ENCODE peak calls at places on chromosome X, in ten cellular contexts. R is hepatocyte; P is endodermal cell; V is left lung; D is ovary; O is WERI-Rb-1; A is heart left ventricle; X is naive thymus-derived CD4-positive, alpha-beta T cell; C is CD8-positive, alpha-beta memory T cell; I is endothelial cell of umbilical vein. K is an unnamed sample.

GRCh38 chrX:109679820-109680219 is 53.2 kb downstream of the ACSL4 start:
- DNase-seq in X (no peak), I (no peak), C (no peak), R (no peak), V (no peak), A (no peak), D (no peak), P (no peak), O (no peak), K (no peak)

GRCh38 chrX:53544936-53545335 is 110.8 kb upstream of the HSD17B10 start:
- DNase-seq in I (no peak), V (no peak), C (no peak), D (no peak), A (no peak), X (no peak), R (no peak), P (peak; percentile 51), O (no peak), K (no peak)

GRCh38 chrX:20361081-20361889 is 94.6 kb upstream of the RPS6KA3 start:
- DNase-seq in C (no peak), D (no peak), A (peak; percentile 29), X (no peak), O (no peak), V (no peak), P (no peak), R (peak; percentile 17), I (no peak), K (no peak)

GRCh38 chrX:135535077-135535630 is 14.7 kb downstream of the INTS6L start:
- DNase-seq in R (no peak), D (no peak), C (no peak), I (no peak), O (no peak), P (no peak), X (no peak), A (no peak), V (no peak), K (no peak)

GRCh38 chrX:153766098-153766817 is 2.2 kb downstream of the PLXNB3 start:
- DNase-seq in R (peak; percentile 72), D (peak; percentile 53), V (peak; percentile 58), I (peak; percentile 58), O (peak; percentile 36), X (no peak), C (no peak), P (peak; percentile 65), A (peak; percentile 20), K (peak; percentile 76)

GRCh38 chrX:13956998-13957397 is 72.7 kb downstream of the GEMIN8 start:
- DNase-seq in D (no peak), V (no peak), R (no peak), C (no peak), A (no peak), P (no peak), X (no peak), I (no peak), O (no peak), K (no peak)

GRCh38 chrX:133590703-133591505 is 175.6 kb upstream of the GPC4 start:
- DNase-seq in A (no peak), D (no peak), C (no peak), V (no peak), I (no peak), X (no peak), O (no peak), P (no peak), R (no peak), K (peak; percentile 62)

GRCh38 chrX:24026403-24026801 is 584 bp downstream of the KLHL15 start:
- DNase-seq in X (no peak), O (no peak), A (no peak), R (peak; percentile 41), I (peak; percentile 28), P (peak; percentile 66), C (no peak), V (no peak), D (no peak), K (no peak)

GRCh38 chrX:113260474-113260873 is 419.8 kb upstream of the AMOT start:
- DNase-seq in I (peak; percentile 1), V (no peak), O (no peak), R (no peak), X (no peak), P (peak; percentile 64), A (no peak), C (no peak), D (no peak), K (no peak)

GRCh38 chrX:11212741-11213140 is 80.5 kb upstream of the AMELX start:
- DNase-seq in V (peak; percentile 37), I (no peak), P (peak; percentile 42), R (no peak), A (no peak), O (no peak), C (no peak), D (no peak), X (no peak), K (no peak)

GRCh38 chrX:119093991-119094741 is 21.4 kb downstream of the CT47C1 start:
- DNase-seq in X (no peak), A (no peak), D (no peak), R (peak; percentile 19), O (no peak), C (no peak), P (no peak), V (no peak), I (no peak), K (peak; percentile 98)

GRCh38 chrX:7084841-7085240 is 62.7 kb upstream of the STS start:
- DNase-seq in D (no peak), X (no peak), O (no peak), V (no peak), P (no peak), A (no peak), I (no peak), R (no peak), C (no peak), K (no peak)

GRCh38 chrX:97238632-97239031 is 354.9 kb downstream of the RPA4 start:
- DNase-seq in P (no peak), X (no peak), A (no peak), C (no peak), I (peak; percentile 82), O (no peak), D (no peak), R (no peak), V (no peak), K (peak; percentile 83)

GRCh38 chrX:111823068-111823467 is 52.9 kb upstream of the TRPC5OS start:
- DNase-seq in R (peak; percentile 29), C (no peak), A (no peak), D (no peak), X (no peak), P (peak; percentile 94), I (no peak), O (peak; percentile 77), V (no peak), K (peak; percentile 9)

GRCh38 chrX:12948495-12948894 is 26.4 kb upstream of the TMSB4X start:
- DNase-seq in C (no peak), D (no peak), P (no peak), X (no peak), O (no peak), R (no peak), V (no peak), A (no peak), I (no peak), K (no peak)
- H3K27ac ChIP-seq in C (peak overlapping the region; percentile 78), D (no peak overlapping the region), P (no peak overlapping the region), X (peak overlapping the region; percentile 80), O (no peak overlapping the region), R (peak overlapping the region; percentile 92), V (no peak overlapping the region), A (no peak overlapping the region), I (no peak overlapping the region), K (no peak overlapping the region)

GRCh38 chrX:40729923-40730584 is 5.3 kb downstream of the MED14 start:
- DNase-seq in V (no peak), A (no peak), O (no peak), P (no peak), R (peak; percentile 41), I (no peak), X (no peak), D (no peak), C (no peak), K (no peak)

GRCh38 chrX:40734956-40735317 is 405 bp downstream of the MED14 start:
- DNase-seq in I (peak; percentile 25), R (peak; percentile 30), A (no peak), X (no peak), P (no peak), V (no peak), O (peak; percentile 49), D (no peak), C (no peak), K (no peak)

GRCh38 chrX:40735318-40736169 is at the start of gene MED14:
- DNase-seq in A (peak; percentile 92), P (peak; percentile 95), V (peak; percentile 93), I (peak; percentile 89), R (peak; percentile 93), O (peak; percentile 96), X (peak; percentile 92), D (peak; percentile 93), C (peak; percentile 97), K (peak; percentile 84)

GRCh38 chrX:40736170-40736505 is 796 bp upstream of the MED14 start:
- DNase-seq in A (no peak), V (no peak), O (no peak), I (no peak), X (peak; percentile 7), R (no peak), P (no peak), C (no peak), D (no peak), K (peak; percentile 4)

DNA sequence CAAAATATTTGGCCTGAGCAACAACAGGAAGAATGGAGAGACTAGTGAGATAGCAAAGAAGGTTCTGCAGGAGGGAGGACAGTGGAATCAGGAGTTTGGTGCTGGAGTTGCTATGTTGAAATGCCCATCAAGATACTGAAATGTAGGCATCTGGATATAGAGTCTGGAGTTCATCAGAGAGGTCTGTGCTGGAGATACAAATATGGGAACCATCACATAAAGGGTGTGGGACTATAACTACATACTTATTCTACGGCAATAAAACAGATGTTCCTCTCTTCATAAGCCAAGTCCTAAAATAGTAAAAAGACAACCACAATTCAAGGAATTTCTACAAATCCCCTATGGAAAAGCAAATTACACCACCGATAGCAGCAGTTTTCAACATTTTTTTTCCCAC is 1.7 kb downstream of the MED14 start:
- DNase-seq in O (no peak), X (no peak), V (no peak), D (no peak), C (no peak), P (no peak), R (no peak), I (peak; percentile 1), A (no peak), K (no peak)
- H3K27ac ChIP-seq in O (no peak overlapping the region), X (peak overlapping the region; percentile 93), V (no peak overlapping the region), D (no peak overlapping the region), C (no peak overlapping the region), P (no peak overlapping the region), R (no peak overlapping the region), I (no peak overlapping the region), A (no peak overlapping the region), K (no peak overlapping the region)

DNA sequence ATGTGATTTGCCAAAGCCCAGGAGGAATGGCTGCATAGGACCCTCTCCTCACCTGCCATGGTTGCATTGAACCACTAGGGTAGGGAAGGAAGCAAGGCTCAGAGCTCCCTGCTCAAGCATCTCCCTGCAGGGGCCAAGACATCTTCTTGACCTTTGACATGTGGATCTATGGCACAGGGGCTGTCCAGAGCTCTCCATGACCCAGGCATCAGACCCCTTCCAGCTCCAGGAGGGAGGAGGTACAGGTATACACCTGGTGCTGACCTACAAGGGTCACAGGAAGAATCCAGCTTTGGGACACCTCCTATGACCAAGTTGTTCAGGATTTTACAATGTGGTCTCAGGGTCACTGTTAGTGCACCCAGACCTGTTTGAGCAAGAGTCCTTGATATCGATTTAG is 23.2 kb upstream of the ASMTL start:
- DNase-seq in X (no peak), C (no peak), P (peak; percentile 31), I (no peak), V (no peak), O (no peak), A (no peak), D (no peak), R (no peak), K (no peak)
- H3K27ac ChIP-seq in X (no peak overlapping the region), C (no peak overlapping the region), P (no peak overlapping the region), I (no peak overlapping the region), V (no peak overlapping the region), O (no peak overlapping the region), A (no peak overlapping the region), D (no peak overlapping the region), R (no peak overlapping the region), K (no peak overlapping the region)

GRCh38 chrX:129984196-129984962 is 1.9 kb downstream of the BCORL1 start:
- DNase-seq in D (peak; percentile 60), P (peak; percentile 68), R (peak; percentile 53), A (peak; percentile 33), C (peak; percentile 44), V (peak; percentile 85), X (peak; percentile 14), O (peak; percentile 36), I (no peak), K (no peak)
- H3K27ac ChIP-seq in D (no peak overlapping the region), P (no peak overlapping the region), R (no peak overlapping the region), A (peak overlapping the region; percentile 17), C (no peak overlapping the region), V (no peak overlapping the region), X (no peak overlapping the region), O (peak overlapping the region; percentile 51), I (no peak overlapping the region), K (no peak overlapping the region)